ENCODE peak calls at places on chromosomes 5 and 9, in six cellular contexts. S is H1, Z is HepG2, X is K562, A is SK-N-SH, E is GM12878. N is an unnamed sample.
A peak's percentile ranks its signal among the peaks of the same experiment; 100 is the strongest.

GRCh38 chr9:33290994-33291397 is 680 bp downstream of the NFX1 start:
- DNase-seq in S (no peak), Z (peak; percentile 54), X (peak; percentile 81), A (no peak), E (no peak), N (no peak)

GRCh38 chr9:33718987-33719386 is 76.4 kb upstream of the PRSS3 start:
- DNase-seq in S (no peak), Z (no peak), X (no peak), A (no peak), E (no peak), N (peak; percentile 53)

GRCh38 chr9:109311731-109312130 is 9.1 kb downstream of the EPB41L4B start:
- DNase-seq in S (no peak), Z (no peak), X (peak; percentile 21), A (peak; percentile 69), E (no peak), N (no peak)

GRCh38 chr5:5353681-5354080 is 68.8 kb upstream of the ICE1 start:
- DNase-seq in S (no peak), Z (no peak), X (no peak), A (no peak), E (no peak), N (no peak)

GRCh38 chr5:1051366-1051720 is 42.7 kb downstream of the NKD2 start:
- DNase-seq in S (no peak), Z (no peak), X (no peak), A (no peak), E (no peak), N (no peak)

GRCh38 chr5:10601246-10602030 is 37.6 kb downstream of the ANKRD33B start:
- DNase-seq in S (no peak), Z (peak; percentile 47), X (peak; percentile 55), A (peak; percentile 88), E (no peak), N (peak; percentile 54)

GRCh38 chr5:120609570-120609969 is 145.5 kb downstream of the PRR16 start:
- DNase-seq in S (no peak), Z (no peak), X (no peak), A (no peak), E (no peak), N (no peak)

GRCh38 chr9:77215874-77216273 is 38.5 kb downstream of the VPS13A start:
- DNase-seq in S (no peak), Z (peak; percentile 14), X (peak; percentile 3), A (no peak), E (no peak), N (no peak)

GRCh38 chr9:21964925-21965385 is 29.2 kb downstream of the CDKN2A start:
- DNase-seq in S (no peak), Z (no peak), X (no peak), A (no peak), E (no peak), N (no peak)

GRCh38 chr9:27019589-27019988 is 14.1 kb upstream of the LRRC19 start:
- DNase-seq in S (no peak), Z (no peak), X (no peak), A (no peak), E (no peak), N (no peak)

GRCh38 chr9:31542384-31543055 is 841.9 kb upstream of the ACO1 start:
- DNase-seq in S (no peak), Z (peak; percentile 12), X (no peak), A (peak; percentile 5), E (peak; percentile 26), N (peak; percentile 57)

GRCh38 chr5:126998201-126998631 is 32.1 kb downstream of the MARCHF3 start:
- DNase-seq in S (no peak), Z (no peak), X (peak; percentile 66), A (no peak), E (peak; percentile 35), N (no peak)

GRCh38 chr5:139141841-139142240 is 56.3 kb downstream of the SIL1 start:
- DNase-seq in S (no peak), Z (peak; percentile 62), X (no peak), A (no peak), E (no peak), N (no peak)

GRCh38 chr5:115297043-115297442 is 589 bp upstream of the CCDC112 start:
- DNase-seq in S (no peak), Z (no peak), X (no peak), A (no peak), E (no peak), N (no peak)

GRCh38 chr9:129027685-129028191 is 393 bp downstream of the SH3GLB2 start:
- DNase-seq in S (no peak), Z (peak; percentile 24), X (peak; percentile 39), A (no peak), E (no peak), N (no peak)

GRCh38 chr5:158023266-158023665 is 164.3 kb upstream of the CLINT1 start:
- DNase-seq in S (no peak), Z (no peak), X (no peak), A (no peak), E (no peak), N (no peak)

DNA sequence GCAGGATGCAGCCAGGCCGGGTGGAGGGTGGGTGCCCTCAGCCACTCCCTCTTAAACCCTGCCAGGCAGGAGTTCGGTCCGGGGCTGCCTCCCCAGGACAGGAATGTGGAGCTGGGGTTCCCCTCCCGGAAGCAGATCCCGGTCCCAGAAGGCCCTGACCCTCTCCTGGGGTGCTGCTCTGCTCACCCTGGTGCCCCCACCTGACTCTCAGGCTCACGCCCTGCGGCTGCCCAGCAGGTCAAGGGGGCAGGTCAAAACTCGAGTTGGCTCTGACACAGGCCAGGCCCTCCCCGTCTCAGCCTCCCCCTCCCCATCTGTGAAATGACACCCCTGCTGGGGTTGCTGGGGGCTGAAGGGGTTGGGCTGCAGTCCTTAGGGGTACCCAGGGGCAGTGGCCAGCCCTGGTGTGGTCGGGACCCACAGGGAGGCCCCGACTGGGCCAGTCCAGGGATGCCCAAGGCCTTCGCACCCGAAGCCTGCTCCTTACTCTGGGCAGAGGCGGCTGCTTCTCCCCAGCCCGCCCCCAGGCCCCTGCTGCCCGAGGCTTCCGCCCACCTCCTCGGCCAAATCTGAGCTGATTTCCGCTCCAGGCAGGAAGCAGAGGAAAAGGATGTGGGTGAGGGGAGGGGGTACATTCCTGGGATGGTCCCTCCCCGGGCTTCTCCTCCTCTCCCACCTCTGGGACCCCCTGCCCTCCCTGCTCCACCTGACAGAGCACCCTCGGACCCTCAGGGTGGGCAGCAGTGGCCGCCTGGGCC is 3.9 kb upstream of the NRARP start:
- DNase-seq in S (no peak), Z (no peak), X (peak; percentile 7), A (peak; percentile 23), E (no peak), N (no peak)
- H3K4me3 ChIP-seq in S (no peak overlapping the region), Z (peak overlapping the region; percentile 28), X (no peak overlapping the region), A (no peak overlapping the region), E (no peak overlapping the region), N (no peak overlapping the region)

DNA sequence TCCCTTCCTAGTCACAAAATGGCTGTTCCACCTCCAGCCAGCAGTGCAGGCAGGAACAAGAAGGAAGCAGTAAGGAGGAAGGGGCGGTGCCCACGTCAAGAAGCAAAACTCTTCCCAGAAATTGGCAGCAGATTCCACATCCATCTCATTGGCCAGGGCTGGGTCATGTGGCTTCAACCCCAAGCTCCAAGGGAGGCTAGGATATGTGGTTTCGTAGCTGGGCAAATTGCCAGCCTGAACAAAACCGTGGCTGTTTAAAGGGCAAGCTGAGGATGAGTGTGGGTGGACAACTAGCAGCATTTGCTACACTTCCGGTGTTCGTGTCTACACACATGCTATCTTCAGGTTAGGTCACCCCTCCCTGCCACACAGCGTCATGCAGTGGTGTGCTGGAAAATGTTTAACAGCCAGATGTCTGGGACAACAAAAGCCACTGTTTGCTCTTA is 92.1 kb upstream of the MAP1B start:
- DNase-seq in S (no peak), Z (peak; percentile 24), X (peak; percentile 37), A (peak; percentile 33), E (no peak), N (no peak)
- TF ChIP-seq GABPA in S (no peak), Z (peak; percentile 17), X (peak; percentile 79), A (peak; percentile 59), E (no peak), N (no peak)

DNA sequence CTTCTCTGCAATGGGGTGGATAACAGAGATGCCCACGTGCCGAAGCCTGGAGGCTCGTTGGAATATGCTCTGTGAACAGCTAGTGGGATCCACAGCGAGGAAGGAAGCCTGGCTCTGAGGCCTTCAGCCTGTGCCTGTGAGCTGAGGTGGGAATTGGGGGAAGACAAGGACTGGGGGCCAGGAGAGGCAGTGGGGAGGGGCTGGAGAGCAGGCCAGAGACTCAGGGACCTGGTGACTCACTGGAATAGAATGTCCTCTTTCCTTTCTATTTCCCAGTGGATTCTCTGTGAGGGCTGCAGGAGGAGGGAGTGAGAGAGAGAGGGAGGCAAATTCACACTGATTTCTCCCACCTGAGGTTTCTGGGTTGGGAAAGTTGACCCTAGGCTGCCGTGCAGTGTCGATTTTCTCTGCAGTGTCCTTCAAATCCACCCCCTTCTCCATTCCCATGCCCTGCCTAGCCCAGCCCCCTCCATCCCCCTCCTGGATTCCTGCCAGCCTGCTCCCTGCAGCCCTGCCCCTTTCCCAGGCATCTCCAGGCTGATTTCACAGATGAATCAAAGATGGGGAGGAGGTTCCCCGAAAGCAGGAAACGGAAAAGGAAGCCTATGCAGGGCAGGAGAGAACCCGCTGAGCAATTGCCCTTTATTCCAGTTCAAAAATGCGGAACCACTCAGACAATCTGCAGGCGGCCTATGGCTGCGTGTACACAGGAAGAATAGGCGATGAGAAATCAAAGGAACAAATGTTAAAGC is 1.4 kb upstream of the SPAAR start:
- DNase-seq in S (peak; percentile 49), Z (peak; percentile 62), X (no peak), A (peak; percentile 86), E (no peak), N (no peak)
- H3K4me3 ChIP-seq in S (no peak overlapping the region), Z (peak overlapping the region; percentile 67), X (no peak overlapping the region), A (no peak overlapping the region), E (no peak overlapping the region), N (no peak overlapping the region)

GRCh38 chr5:59188415-59189225 is 605.7 kb downstream of the RAB3C start:
- DNase-seq in S (peak; percentile 25), Z (peak; percentile 58), X (peak; percentile 59), A (peak; percentile 52), E (no peak), N (no peak)

GRCh38 chr5:59189482-59189881 is 606.6 kb downstream of the RAB3C start:
- DNase-seq in S (no peak), Z (no peak), X (no peak), A (no peak), E (no peak), N (no peak)

GRCh38 chr5:59186623-59187022 is 603.7 kb downstream of the RAB3C start:
- DNase-seq in S (no peak), Z (no peak), X (no peak), A (no peak), E (no peak), N (no peak)

GRCh38 chr5:59185757-59186385 is 603.0 kb downstream of the RAB3C start:
- DNase-seq in S (no peak), Z (no peak), X (no peak), A (no peak), E (no peak), N (no peak)

GRCh38 chr5:59187772-59188347 is 605.0 kb downstream of the RAB3C start:
- DNase-seq in S (no peak), Z (no peak), X (no peak), A (no peak), E (no peak), N (no peak)
- TF ChIP-seq GABPA in S (no peak), Z (no peak), X (no peak), A (no peak), E (no peak), N (no peak)

DNA sequence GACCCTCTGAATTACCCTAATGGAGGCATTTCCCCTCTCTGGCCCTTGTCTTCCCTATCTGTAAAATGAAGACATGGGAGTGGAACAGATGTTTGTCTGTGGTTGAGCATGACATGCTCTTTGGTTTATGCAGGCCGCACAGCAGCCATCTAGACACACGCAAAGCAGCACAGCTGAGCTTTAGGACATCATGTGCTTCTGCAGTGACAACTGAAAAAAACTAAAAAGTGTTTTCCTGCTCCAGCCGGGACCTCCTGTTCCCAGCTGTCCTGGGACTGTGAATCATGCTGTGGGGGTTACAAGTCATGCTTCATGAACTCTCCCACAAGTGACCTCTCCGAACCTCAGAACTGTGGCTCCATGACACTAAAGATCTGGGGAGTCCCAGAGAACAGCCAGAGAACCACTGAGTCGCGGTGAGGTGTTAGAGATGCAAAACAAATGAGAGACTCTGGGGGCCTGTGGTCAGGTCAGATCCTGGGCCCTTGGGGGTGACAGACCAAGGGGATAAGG is 1.7 kb downstream of the SMIM3 start:
- DNase-seq in S (no peak), Z (no peak), X (no peak), A (no peak), E (peak; percentile 81), N (peak; percentile 85)
- H3K4me3 ChIP-seq in S (no peak overlapping the region), Z (peak overlapping the region; percentile 90), X (no peak overlapping the region), A (peak overlapping the region; percentile 91), E (peak overlapping the region; percentile 77), N (peak overlapping the region; percentile 93)